ENCODE peak calls at places on chromosomes 16 and 17, in ten cellular contexts. B is tibial nerve; K is retinal pigment epithelial cell; Y is breast epithelium; Q is heart left ventricle; X is GM13977; J is WERI-Rb-1; P is CD8-positive, alpha-beta T cell; U is stomach; A is IMR-90. W is an unnamed sample.

GRCh38 chr17:66302761-66303626 is 581 bp downstream of the PRKCA start:
- DNase-seq in B (peak), K (peak), Y (peak), Q (peak), X (peak), J (peak), P (peak), U (peak), A (peak), W (no peak)

GRCh38 chr16:81175325-81175891 is 63.1 kb upstream of the BCO1 start:
- DNase-seq in B (no peak), K (no peak), Y (no peak), Q (no peak), X (no peak), J (no peak), P (no peak), U (no peak), A (peak), W (no peak)

GRCh38 chr17:17208013-17208412 is 1.9 kb upstream of the PLD6 start:
- DNase-seq in B (no peak), K (no peak), Y (no peak), Q (no peak), X (no peak), J (no peak), P (no peak), U (no peak), A (no peak), W (no peak)

GRCh38 chr16:82063456-82064082 is 28.5 kb downstream of the HSD17B2 start:
- DNase-seq in B (no peak), K (no peak), Y (no peak), Q (no peak), X (no peak), J (no peak), P (no peak), U (no peak), A (no peak), W (no peak)

GRCh38 chr17:44071772-44072171 is 1.2 kb downstream of the G6PC3 start:
- DNase-seq in B (no peak), K (no peak), Y (no peak), Q (peak), X (no peak), J (no peak), P (no peak), U (no peak), A (peak), W (no peak)

GRCh38 chr17:61532818-61533217 is 58.2 kb downstream of the NACA2 start:
- DNase-seq in B (no peak), K (no peak), Y (no peak), Q (no peak), X (no peak), J (no peak), P (no peak), U (no peak), A (no peak), W (no peak)

GRCh38 chr17:41486809-41487530 is 2.7 kb downstream of the KRT36 start:
- DNase-seq in B (no peak), K (no peak), Y (no peak), Q (no peak), X (peak), J (peak), P (no peak), U (peak), A (no peak), W (no peak)

GRCh38 chr17:3886776-3887175 is 6.1 kb downstream of the CAMKK1 start:
- DNase-seq in B (peak), K (no peak), Y (no peak), Q (no peak), X (no peak), J (no peak), P (no peak), U (no peak), A (no peak), W (no peak)

GRCh38 chr17:78448356-78448993 is 70.0 kb downstream of the PGS1 start:
- DNase-seq in B (no peak), K (no peak), Y (no peak), Q (no peak), X (no peak), J (peak), P (no peak), U (no peak), A (no peak), W (no peak)
- TF ChIP-seq CTCF in B (no peak), K (peak), Y (no peak), Q (no peak), X (peak), J (peak), P (no peak), U (no peak), A (no peak), W (peak)

DNA sequence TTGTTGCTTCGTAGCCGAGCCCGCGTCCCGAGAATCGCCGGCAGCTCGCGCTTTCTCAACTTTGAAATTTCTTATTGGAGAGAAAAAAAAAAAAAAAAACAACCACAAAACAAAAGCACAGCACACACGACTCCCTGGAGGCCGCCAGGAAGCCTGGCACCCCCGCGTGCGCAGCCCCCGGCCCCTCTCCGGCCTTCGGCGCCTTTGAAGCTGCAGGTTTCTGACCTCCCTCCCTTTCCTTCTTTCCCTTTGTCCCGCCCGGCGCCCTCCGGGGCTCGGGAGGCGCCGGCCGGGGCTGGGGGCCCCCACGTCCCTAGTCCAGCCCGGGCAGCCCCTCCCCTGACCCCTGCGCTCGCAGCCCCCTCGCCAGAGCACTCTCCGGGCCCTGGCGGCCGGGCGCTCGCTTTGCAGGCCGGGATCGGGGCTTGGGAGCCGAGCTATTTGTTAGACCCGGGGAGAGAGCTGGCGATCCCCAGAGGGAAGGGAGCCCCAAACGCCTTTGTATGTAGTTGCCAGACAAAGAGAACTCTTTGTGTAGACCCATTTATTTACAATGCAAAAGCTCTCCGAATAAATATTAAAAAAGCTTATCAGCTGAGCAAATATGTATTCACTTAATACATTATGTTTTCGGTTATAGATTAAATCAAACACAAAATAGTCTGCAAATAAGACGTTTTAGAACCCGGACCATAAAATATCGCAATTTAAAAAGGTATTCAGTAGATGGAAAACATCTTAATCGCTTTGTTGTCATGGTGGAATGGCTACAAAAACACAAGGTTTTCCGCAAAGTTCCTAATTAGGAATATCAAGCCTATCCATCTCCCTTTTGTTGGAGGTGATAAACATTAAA is 2.3 kb downstream of the BAHCC1 start:
- DNase-seq in B (no peak), K (no peak), Y (no peak), Q (no peak), X (no peak), J (peak), P (no peak), U (peak), A (peak), W (no peak)
- TF ChIP-seq CTCF in B (no peak), K (peak), Y (no peak), Q (no peak), X (no peak), J (peak), P (no peak), U (no peak), A (no peak), W (no peak)

GRCh38 chr16:85550422-85551318 is 62.5 kb upstream of the GSE1 start:
- DNase-seq in B (no peak), K (no peak), Y (no peak), Q (no peak), X (no peak), J (no peak), P (no peak), U (no peak), A (no peak), W (no peak)
- TF ChIP-seq CTCF in B (no peak), K (no peak), Y (no peak), Q (no peak), X (no peak), J (no peak), P (no peak), U (no peak), A (no peak), W (peak)

GRCh38 chr16:88506723-88507122 is 53.6 kb downstream of the ZFPM1 start:
- DNase-seq in B (no peak), K (no peak), Y (no peak), Q (no peak), X (no peak), J (no peak), P (no peak), U (no peak), A (no peak), W (no peak)

GRCh38 chr16:88503771-88504488 is 50.9 kb downstream of the ZFPM1 start:
- DNase-seq in B (no peak), K (no peak), Y (no peak), Q (no peak), X (no peak), J (no peak), P (no peak), U (no peak), A (no peak), W (no peak)

GRCh38 chr16:88507231-88507743 is 54.2 kb downstream of the ZFPM1 start:
- DNase-seq in B (no peak), K (no peak), Y (no peak), Q (no peak), X (no peak), J (no peak), P (no peak), U (peak), A (no peak), W (no peak)

GRCh38 chr16:88504489-88505404 is 51.7 kb downstream of the ZFPM1 start:
- DNase-seq in B (no peak), K (no peak), Y (no peak), Q (no peak), X (no peak), J (peak), P (no peak), U (peak), A (no peak), W (no peak)

GRCh38 chr16:88505405-88506082 is 52.5 kb downstream of the ZFPM1 start:
- DNase-seq in B (no peak), K (peak), Y (no peak), Q (no peak), X (peak), J (peak), P (peak), U (peak), A (no peak), W (no peak)
- TF ChIP-seq CTCF in B (no peak), K (peak), Y (no peak), Q (no peak), X (peak), J (peak), P (peak), U (peak), A (peak), W (peak)

DNA sequence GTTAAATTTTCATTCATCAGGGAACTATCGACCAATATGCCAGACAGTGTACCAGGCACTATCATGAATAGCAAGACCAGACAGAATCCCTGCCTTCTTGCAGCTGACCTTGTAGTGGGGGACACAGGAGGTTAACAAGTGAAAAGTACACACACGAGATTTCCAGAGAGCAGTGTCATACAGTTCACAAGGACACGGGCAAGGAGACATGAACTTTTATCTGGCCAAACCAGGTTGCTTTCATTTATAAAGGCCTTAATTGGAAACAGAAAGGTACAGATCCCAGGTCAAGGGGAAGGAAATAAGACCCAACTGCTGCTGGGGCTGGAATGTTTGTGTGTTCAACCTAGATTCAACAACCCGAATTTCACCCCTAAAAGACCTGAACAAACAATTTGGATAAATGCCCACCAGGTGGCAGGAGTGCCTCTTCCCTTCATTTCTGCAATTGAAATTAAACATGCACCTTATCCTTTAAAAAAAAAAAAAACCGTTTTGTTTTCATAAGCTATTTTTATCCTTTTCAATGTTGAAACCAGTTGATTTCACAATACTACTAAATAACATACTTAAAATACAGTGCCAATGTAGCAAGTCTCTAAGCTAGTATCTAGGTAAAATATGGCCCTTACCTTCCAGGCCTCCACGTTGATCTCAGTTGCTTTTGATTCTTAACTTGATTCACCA is 65.9 kb downstream of the EMP2 start:
- DNase-seq in B (peak), K (no peak), Y (no peak), Q (no peak), X (peak), J (peak), P (peak), U (peak), A (peak), W (no peak)
- TF ChIP-seq CTCF in B (peak), K (peak), Y (peak), Q (peak), X (peak), J (peak), P (peak), U (peak), A (peak), W (peak)

GRCh38 chr16:57627184-57627871 is 1.1 kb upstream of the ADGRG1 start:
- DNase-seq in B (no peak), K (peak), Y (no peak), Q (no peak), X (no peak), J (peak), P (no peak), U (no peak), A (peak), W (no peak)

GRCh38 chr16:57629516-57630401 is 1.3 kb downstream of the ADGRG1 start:
- DNase-seq in B (no peak), K (no peak), Y (no peak), Q (no peak), X (no peak), J (no peak), P (no peak), U (no peak), A (no peak), W (no peak)

GRCh38 chr16:57628782-57629181 is 352 bp downstream of the ADGRG1 start:
- DNase-seq in B (no peak), K (no peak), Y (no peak), Q (no peak), X (no peak), J (no peak), P (no peak), U (no peak), A (no peak), W (no peak)

GRCh38 chr16:57626420-57627170 is 1.8 kb upstream of the ADGRG1 start:
- DNase-seq in B (no peak), K (no peak), Y (no peak), Q (no peak), X (no peak), J (peak), P (no peak), U (no peak), A (no peak), W (no peak)

DNA sequence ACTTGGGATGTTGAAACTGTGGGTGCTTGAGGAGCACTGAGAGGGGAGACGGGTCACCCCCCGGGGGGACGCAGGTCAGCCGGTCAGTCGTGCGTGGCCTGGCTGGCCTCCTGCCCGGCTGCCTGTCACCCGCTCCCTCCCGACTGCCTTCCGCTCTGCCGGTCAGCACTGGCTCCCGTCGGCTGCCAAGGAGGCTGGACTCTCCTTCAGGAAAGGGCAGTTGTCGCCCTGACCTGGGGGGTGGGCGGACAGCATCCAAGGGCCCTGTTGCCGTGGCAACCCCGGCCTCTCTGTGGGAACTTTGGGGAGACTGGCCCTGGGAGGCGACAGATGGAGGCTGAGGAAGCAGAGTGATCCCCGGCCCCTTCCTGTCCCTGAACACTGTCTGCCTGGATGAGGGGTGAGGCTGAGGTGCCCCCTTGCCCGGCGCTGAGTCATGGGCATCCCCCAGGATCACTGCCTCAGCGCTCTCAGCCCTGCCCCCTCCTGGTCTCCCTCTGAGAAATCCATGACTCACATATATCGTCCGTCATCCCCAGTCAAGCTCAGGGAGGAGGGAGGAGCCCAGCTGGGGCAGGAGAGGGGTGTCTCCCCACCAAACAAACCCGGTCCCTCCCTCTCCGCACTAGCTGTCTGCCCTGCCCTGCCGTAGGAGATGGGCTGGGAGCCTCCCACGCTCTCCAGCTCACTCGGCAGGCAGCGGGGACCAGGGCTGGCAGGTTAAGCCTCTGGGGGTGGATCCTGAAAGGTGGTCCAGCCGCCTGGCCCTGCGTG is at the start of gene ADGRG1:
- DNase-seq in B (peak), K (peak), Y (no peak), Q (peak), X (peak), J (peak), P (no peak), U (peak), A (peak), W (no peak)
- TF ChIP-seq CTCF in B (no peak), K (peak), Y (no peak), Q (no peak), X (no peak), J (no peak), P (no peak), U (no peak), A (peak), W (no peak)

GRCh38 chr17:30235386-30236296 is at the start of gene SLC6A4:
- DNase-seq in B (no peak), K (no peak), Y (no peak), Q (no peak), X (peak), J (no peak), P (no peak), U (no peak), A (no peak), W (no peak)

GRCh38 chr17:30238003-30238344 is 2.5 kb upstream of the SLC6A4 start:
- DNase-seq in B (no peak), K (no peak), Y (no peak), Q (no peak), X (no peak), J (no peak), P (no peak), U (no peak), A (no peak), W (no peak)

GRCh38 chr17:30237296-30238002 is 2.0 kb upstream of the SLC6A4 start:
- DNase-seq in B (no peak), K (no peak), Y (no peak), Q (no peak), X (no peak), J (no peak), P (no peak), U (no peak), A (no peak), W (no peak)

GRCh38 chr17:30236297-30236624 is 764 bp upstream of the SLC6A4 start:
- DNase-seq in B (no peak), K (no peak), Y (no peak), Q (no peak), X (no peak), J (no peak), P (no peak), U (no peak), A (no peak), W (no peak)

DNA sequence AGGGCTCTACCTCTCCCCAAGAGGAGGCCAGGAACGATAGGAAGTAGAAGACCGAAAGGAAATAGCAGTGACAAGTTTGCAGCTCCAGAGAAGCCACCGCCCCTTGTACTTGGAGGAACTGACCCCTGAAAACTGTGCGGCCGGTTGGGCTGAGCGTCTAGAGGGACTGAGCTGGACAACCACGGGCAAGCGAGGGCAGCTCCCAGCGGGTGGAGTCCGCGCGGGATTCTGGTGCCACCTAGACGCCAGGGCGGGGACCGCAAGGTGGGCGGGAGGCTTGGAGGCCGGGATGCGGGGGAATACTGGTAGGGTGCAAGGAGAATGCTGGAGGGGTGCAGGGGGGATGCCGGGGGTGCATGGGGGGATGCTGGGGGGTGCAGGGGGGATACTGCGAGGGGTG is 1.3 kb upstream of the SLC6A4 start:
- DNase-seq in B (peak), K (peak), Y (no peak), Q (peak), X (peak), J (no peak), P (no peak), U (peak), A (no peak), W (no peak)
- TF ChIP-seq CTCF in B (peak), K (peak), Y (no peak), Q (peak), X (peak), J (no peak), P (no peak), U (no peak), A (peak), W (peak)